ENCODE peak calls at places on chromosome 21, in eight cellular contexts. One of them, this sample, is unnamed. For H4K20me1, the result is how much of the 10 kb centered on the place peaks cover.

GRCh38 chr21:45306832-45307571 is 19.3 kb upstream of the POFUT2 start:
- DNase-seq in fibroblast of lung: peak
- DNase-seq in H9: no peak
- DNase-seq in hepatocyte: no peak
- DNase-seq in IMR-90: peak
- DNase-seq in PC-9: no peak
- DNase-seq in GM23338: no peak
- DNase-seq in mammary epithelial cell: peak
- DNase-seq in this sample: peak

GRCh38 chr21:22575165-22575584 is 1577.0 kb downstream of the NCAM2 start:
- DNase-seq in fibroblast of lung: no peak
- DNase-seq in H9: peak
- DNase-seq in hepatocyte: peak
- DNase-seq in IMR-90: no peak
- DNase-seq in PC-9: no peak
- DNase-seq in GM23338: peak
- DNase-seq in mammary epithelial cell: no peak
- DNase-seq in this sample: no peak

GRCh38 chr21:37224861-37225260 is 42.3 kb downstream of the VPS26C start:
- DNase-seq in fibroblast of lung: no peak
- DNase-seq in H9: no peak
- DNase-seq in hepatocyte: no peak
- DNase-seq in IMR-90: no peak
- DNase-seq in PC-9: no peak
- DNase-seq in GM23338: no peak
- DNase-seq in mammary epithelial cell: no peak
- DNase-seq in this sample: no peak

GRCh38 chr21:46184625-46185555 is 631 bp upstream of the SPATC1L start:
- DNase-seq in fibroblast of lung: peak
- DNase-seq in H9: peak
- DNase-seq in hepatocyte: peak
- DNase-seq in IMR-90: peak
- DNase-seq in PC-9: peak
- DNase-seq in GM23338: peak
- DNase-seq in mammary epithelial cell: peak
- DNase-seq in this sample: peak

GRCh38 chr21:46356494-46357334 is 32.8 kb downstream of the PCNT start:
- DNase-seq in fibroblast of lung: no peak
- DNase-seq in H9: no peak
- DNase-seq in hepatocyte: no peak
- DNase-seq in IMR-90: no peak
- DNase-seq in PC-9: no peak
- DNase-seq in GM23338: no peak
- DNase-seq in mammary epithelial cell: no peak
- DNase-seq in this sample: no peak

GRCh38 chr21:38120984-38121855 is 135.6 kb upstream of the KCNJ15 start:
- DNase-seq in fibroblast of lung: no peak
- DNase-seq in H9: no peak
- DNase-seq in hepatocyte: no peak
- DNase-seq in IMR-90: no peak
- DNase-seq in PC-9: no peak
- DNase-seq in GM23338: no peak
- DNase-seq in mammary epithelial cell: no peak
- DNase-seq in this sample: no peak

GRCh38 chr21:14850394-14850793 is 214.4 kb downstream of the NRIP1 start:
- DNase-seq in fibroblast of lung: peak
- DNase-seq in H9: no peak
- DNase-seq in hepatocyte: no peak
- DNase-seq in IMR-90: peak
- DNase-seq in PC-9: no peak
- DNase-seq in GM23338: no peak
- DNase-seq in mammary epithelial cell: no peak
- DNase-seq in this sample: peak

GRCh38 chr21:38937286-38937790 is 131.6 kb downstream of the ETS2 start:
- DNase-seq in fibroblast of lung: no peak
- DNase-seq in H9: no peak
- DNase-seq in hepatocyte: no peak
- DNase-seq in IMR-90: no peak
- DNase-seq in PC-9: no peak
- DNase-seq in GM23338: no peak
- DNase-seq in mammary epithelial cell: peak
- DNase-seq in this sample: no peak

GRCh38 chr21:44941567-44941966 is 1.7 kb downstream of the SLX9 start:
- DNase-seq in fibroblast of lung: no peak
- DNase-seq in H9: no peak
- DNase-seq in hepatocyte: no peak
- DNase-seq in IMR-90: no peak
- DNase-seq in PC-9: no peak
- DNase-seq in GM23338: no peak
- DNase-seq in mammary epithelial cell: no peak
- DNase-seq in this sample: no peak

GRCh38 chr21:38404134-38404533 is 94.1 kb downstream of the ERG start:
- DNase-seq in fibroblast of lung: no peak
- DNase-seq in H9: no peak
- DNase-seq in hepatocyte: no peak
- DNase-seq in IMR-90: no peak
- DNase-seq in PC-9: no peak
- DNase-seq in GM23338: no peak
- DNase-seq in mammary epithelial cell: no peak
- DNase-seq in this sample: no peak

GRCh38 chr21:45386336-45386727 is 18.6 kb upstream of the COL18A1 start:
- DNase-seq in fibroblast of lung: no peak
- DNase-seq in H9: no peak
- DNase-seq in hepatocyte: no peak
- DNase-seq in IMR-90: no peak
- DNase-seq in PC-9: peak
- DNase-seq in GM23338: no peak
- DNase-seq in mammary epithelial cell: no peak
- DNase-seq in this sample: no peak

GRCh38 chr21:23633447-23633846 is 1973.8 kb downstream of the MRPL39 start:
- DNase-seq in fibroblast of lung: no peak
- DNase-seq in H9: no peak
- DNase-seq in hepatocyte: no peak
- DNase-seq in IMR-90: no peak
- DNase-seq in PC-9: no peak
- DNase-seq in GM23338: no peak
- DNase-seq in mammary epithelial cell: no peak
- DNase-seq in this sample: no peak

DNA sequence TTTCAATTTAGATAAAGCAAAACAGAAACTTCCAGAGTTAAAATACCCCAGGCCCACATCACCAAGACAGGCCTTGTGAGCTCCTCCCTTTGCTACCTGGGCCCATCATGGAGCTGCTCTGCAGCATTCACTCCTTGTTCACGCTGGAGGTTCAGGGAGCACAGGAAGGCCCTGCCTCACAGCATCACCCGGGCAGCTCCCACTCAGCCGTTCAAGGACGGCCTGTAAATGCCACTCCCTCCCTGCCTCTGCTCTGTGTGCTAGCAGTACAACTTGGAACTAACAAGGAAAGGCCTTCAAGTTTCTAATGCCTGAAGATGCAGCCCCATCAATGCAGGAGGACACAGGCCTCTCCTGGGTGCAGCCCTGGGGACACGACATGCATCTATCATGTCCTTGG is 11.6 kb downstream of the ATP5PO start:
- DNase-seq in fibroblast of lung: no peak
- DNase-seq in H9: no peak
- DNase-seq in hepatocyte: no peak
- DNase-seq in IMR-90: no peak
- DNase-seq in PC-9: no peak
- DNase-seq in GM23338: no peak
- DNase-seq in mammary epithelial cell: no peak
- DNase-seq in this sample: no peak
- TF ChIP-seq CTCF in fibroblast of lung: no peak
- TF ChIP-seq CTCF in H9: no peak
- TF ChIP-seq CTCF in hepatocyte: no peak
- TF ChIP-seq CTCF in IMR-90: no peak
- TF ChIP-seq CTCF in PC-9: no peak
- TF ChIP-seq CTCF in GM23338: no peak
- TF ChIP-seq CTCF in mammary epithelial cell: no peak
- TF ChIP-seq CTCF in this sample: no peak

GRCh38 chr21:29670228-29670627 is 269.6 kb downstream of the GRIK1 start:
- DNase-seq in fibroblast of lung: no peak
- DNase-seq in H9: no peak
- DNase-seq in hepatocyte: no peak
- DNase-seq in IMR-90: no peak
- DNase-seq in PC-9: no peak
- DNase-seq in GM23338: no peak
- DNase-seq in mammary epithelial cell: no peak
- DNase-seq in this sample: no peak

GRCh38 chr21:29673096-29673610 is 266.6 kb downstream of the GRIK1 start:
- DNase-seq in fibroblast of lung: no peak
- DNase-seq in H9: no peak
- DNase-seq in hepatocyte: no peak
- DNase-seq in IMR-90: no peak
- DNase-seq in PC-9: no peak
- DNase-seq in GM23338: no peak
- DNase-seq in mammary epithelial cell: no peak
- DNase-seq in this sample: no peak

GRCh38 chr21:29669416-29669815 is 270.4 kb downstream of the GRIK1 start:
- DNase-seq in fibroblast of lung: no peak
- DNase-seq in H9: no peak
- DNase-seq in hepatocyte: no peak
- DNase-seq in IMR-90: no peak
- DNase-seq in PC-9: no peak
- DNase-seq in GM23338: no peak
- DNase-seq in mammary epithelial cell: no peak
- DNase-seq in this sample: no peak

GRCh38 chr21:29674343-29674742 is 265.5 kb downstream of the GRIK1 start:
- DNase-seq in fibroblast of lung: no peak
- DNase-seq in H9: no peak
- DNase-seq in hepatocyte: no peak
- DNase-seq in IMR-90: no peak
- DNase-seq in PC-9: no peak
- DNase-seq in GM23338: no peak
- DNase-seq in mammary epithelial cell: no peak
- DNase-seq in this sample: no peak

GRCh38 chr21:29671728-29672127 is 268.1 kb downstream of the GRIK1 start:
- DNase-seq in fibroblast of lung: no peak
- DNase-seq in H9: no peak
- DNase-seq in hepatocyte: no peak
- DNase-seq in IMR-90: no peak
- DNase-seq in PC-9: no peak
- DNase-seq in GM23338: peak
- DNase-seq in mammary epithelial cell: no peak
- DNase-seq in this sample: no peak
- H4K20me1 ChIP-seq in fibroblast of lung: under half
- H4K20me1 ChIP-seq in H9: under half
- H4K20me1 ChIP-seq in hepatocyte: under half
- H4K20me1 ChIP-seq in IMR-90: under half
- H4K20me1 ChIP-seq in PC-9: under half
- H4K20me1 ChIP-seq in GM23338: under half
- H4K20me1 ChIP-seq in mammary epithelial cell: under half
- H4K20me1 ChIP-seq in this sample: under half

DNA sequence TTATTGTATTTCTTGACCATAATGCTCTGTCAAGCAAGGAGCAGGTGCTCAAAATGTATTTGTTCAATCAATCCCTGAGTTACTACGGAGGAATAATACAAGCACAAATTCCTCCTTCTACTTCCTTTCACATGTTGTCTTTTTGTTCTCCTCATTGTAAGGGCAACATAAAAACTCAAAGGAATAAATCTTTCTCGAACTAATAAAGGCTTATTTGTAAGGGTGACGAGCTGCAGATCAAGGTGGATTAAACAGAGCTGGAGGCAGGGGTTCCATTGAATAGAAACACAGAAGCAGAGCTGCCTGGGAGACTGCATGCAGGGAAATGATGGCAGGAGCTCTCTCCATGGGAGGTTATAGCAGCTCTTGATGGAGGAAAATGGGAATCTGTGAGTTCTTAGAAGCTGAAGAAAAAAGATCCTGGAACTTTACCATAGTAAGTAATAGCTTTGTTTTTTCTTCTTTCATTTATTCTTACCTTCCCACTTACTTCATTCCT is 160.2 kb downstream of the CYYR1 start:
- DNase-seq in fibroblast of lung: no peak
- DNase-seq in H9: no peak
- DNase-seq in hepatocyte: no peak
- DNase-seq in IMR-90: no peak
- DNase-seq in PC-9: no peak
- DNase-seq in GM23338: no peak
- DNase-seq in mammary epithelial cell: no peak
- DNase-seq in this sample: no peak
- TF ChIP-seq CTCF in fibroblast of lung: no peak
- TF ChIP-seq CTCF in H9: no peak
- TF ChIP-seq CTCF in hepatocyte: no peak
- TF ChIP-seq CTCF in IMR-90: no peak
- TF ChIP-seq CTCF in PC-9: no peak
- TF ChIP-seq CTCF in GM23338: no peak
- TF ChIP-seq CTCF in mammary epithelial cell: no peak
- TF ChIP-seq CTCF in this sample: no peak

GRCh38 chr21:42101246-42101645 is 30.1 kb downstream of the UMODL1 start:
- DNase-seq in fibroblast of lung: no peak
- DNase-seq in H9: no peak
- DNase-seq in hepatocyte: no peak
- DNase-seq in IMR-90: no peak
- DNase-seq in PC-9: no peak
- DNase-seq in GM23338: no peak
- DNase-seq in mammary epithelial cell: no peak
- DNase-seq in this sample: no peak

GRCh38 chr21:42097274-42097673 is 26.2 kb downstream of the UMODL1 start:
- DNase-seq in fibroblast of lung: no peak
- DNase-seq in H9: no peak
- DNase-seq in hepatocyte: no peak
- DNase-seq in IMR-90: peak
- DNase-seq in PC-9: no peak
- DNase-seq in GM23338: no peak
- DNase-seq in mammary epithelial cell: no peak
- DNase-seq in this sample: no peak

GRCh38 chr21:42096593-42096992 is 25.5 kb downstream of the UMODL1 start:
- DNase-seq in fibroblast of lung: no peak
- DNase-seq in H9: no peak
- DNase-seq in hepatocyte: no peak
- DNase-seq in IMR-90: no peak
- DNase-seq in PC-9: no peak
- DNase-seq in GM23338: no peak
- DNase-seq in mammary epithelial cell: no peak
- DNase-seq in this sample: no peak

GRCh38 chr21:42097860-42098259 is 26.7 kb downstream of the UMODL1 start:
- DNase-seq in fibroblast of lung: peak
- DNase-seq in H9: no peak
- DNase-seq in hepatocyte: peak
- DNase-seq in IMR-90: peak
- DNase-seq in PC-9: peak
- DNase-seq in GM23338: no peak
- DNase-seq in mammary epithelial cell: peak
- DNase-seq in this sample: peak

DNA sequence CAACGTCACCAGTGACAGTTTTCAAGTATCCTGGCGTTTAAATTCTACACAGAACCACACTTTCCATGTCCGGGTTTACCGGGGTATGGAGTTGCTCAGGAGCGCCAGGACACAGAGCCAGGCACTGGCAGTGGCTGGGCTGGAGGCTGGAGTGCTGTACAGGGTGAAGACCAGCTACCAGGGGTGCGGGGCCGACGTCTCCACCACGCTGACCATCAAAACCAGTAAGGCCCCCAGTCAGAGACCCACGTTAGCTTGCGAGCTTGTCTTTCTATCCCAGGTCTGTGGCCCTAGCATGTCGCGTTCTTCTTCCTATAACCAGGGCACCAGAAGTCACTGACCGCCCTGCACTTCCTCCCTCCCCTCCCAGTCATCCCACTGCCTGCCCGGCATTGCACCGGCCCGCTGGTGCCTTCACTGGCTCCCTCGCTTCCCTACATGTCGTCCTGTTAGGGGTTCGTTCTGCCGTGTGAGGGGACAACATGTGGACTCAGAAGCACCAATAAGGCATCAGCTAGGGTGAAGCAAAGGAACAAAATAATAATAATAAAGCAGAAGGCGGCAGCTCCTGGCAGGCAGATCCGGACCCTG is 27.9 kb downstream of the UMODL1 start:
- DNase-seq in fibroblast of lung: no peak
- DNase-seq in H9: no peak
- DNase-seq in hepatocyte: no peak
- DNase-seq in IMR-90: no peak
- DNase-seq in PC-9: no peak
- DNase-seq in GM23338: no peak
- DNase-seq in mammary epithelial cell: no peak
- DNase-seq in this sample: no peak
- H4K20me1 ChIP-seq in fibroblast of lung: under half
- H4K20me1 ChIP-seq in H9: under half
- H4K20me1 ChIP-seq in hepatocyte: under half
- H4K20me1 ChIP-seq in IMR-90: under half
- H4K20me1 ChIP-seq in PC-9: under half
- H4K20me1 ChIP-seq in GM23338: under half
- H4K20me1 ChIP-seq in mammary epithelial cell: under half
- H4K20me1 ChIP-seq in this sample: under half

This sample was measured in astrocyte.